ENCODE peak calls at places on chromosomes 7 and 10, in five cellular contexts. N is astrocyte of the spinal cord, F is heart right ventricle, M is GM23338, T is GM20000. D is an unnamed sample.
A peak's percentile ranks its signal among the peaks of the same experiment; 100 is the strongest.

GRCh38 chr7:150322114-150322832 is 882 bp upstream of the LRRC61 start:
- DNase-seq in N (no peak), F (no peak), M (no peak), T (peak; percentile 20), D (no peak)

GRCh38 chr10:104297697-104298660 is 29.0 kb downstream of the GSTO2 start:
- DNase-seq in N (peak; percentile 91), F (no peak), M (peak; percentile 89), T (no peak), D (no peak)

GRCh38 chr10:126500866-126501265 is 112.6 kb upstream of the ADAM12 start:
- DNase-seq in N (peak; percentile 84), F (no peak), M (no peak), T (no peak), D (no peak)

GRCh38 chr10:57015187-57015586 is 654.1 kb upstream of the ZWINT start:
- DNase-seq in N (no peak), F (no peak), M (no peak), T (no peak), D (no peak)

GRCh38 chr10:23614483-23614882 is 175.6 kb downstream of the OTUD1 start:
- DNase-seq in N (no peak), F (no peak), M (no peak), T (no peak), D (no peak)

GRCh38 chr10:30151581-30152389 is 92.4 kb upstream of the JCAD start:
- DNase-seq in N (peak; percentile 91), F (peak; percentile 14), M (peak; percentile 7), T (no peak), D (no peak)

GRCh38 chr7:85287126-85287825 is 100.4 kb upstream of the SEMA3D start:
- DNase-seq in N (peak; percentile 2), F (no peak), M (no peak), T (no peak), D (no peak)

GRCh38 chr7:78226059-78226658 is 427.6 kb downstream of the PHTF2 start:
- DNase-seq in N (no peak), F (peak; percentile 18), M (peak; percentile 86), T (peak; percentile 8), D (peak; percentile 19)

GRCh38 chr7:11192506-11192905 is 218.8 kb downstream of the PHF14 start:
- DNase-seq in N (peak; percentile 36), F (no peak), M (no peak), T (no peak), D (no peak)

GRCh38 chr10:77970869-77971803 is 44.6 kb upstream of the DLG5 start:
- DNase-seq in N (peak; percentile 90), F (peak; percentile 86), M (peak; percentile 54), T (peak; percentile 48), D (no peak)

GRCh38 chr7:159008055-159008405 is 136.6 kb downstream of the VIPR2 start:
- DNase-seq in N (no peak), F (no peak), M (no peak), T (no peak), D (no peak)

GRCh38 chr7:132045481-132045980 is 489.1 kb upstream of the PODXL start:
- DNase-seq in N (no peak), F (no peak), M (no peak), T (no peak), D (no peak)

GRCh38 chr7:96287168-96287567 is 34.7 kb downstream of the SLC25A13 start:
- DNase-seq in N (no peak), F (no peak), M (no peak), T (peak; percentile 9), D (no peak)

GRCh38 chr7:15084368-15084767 is 181.8 kb upstream of the DGKB start:
- DNase-seq in N (peak; percentile 12), F (no peak), M (no peak), T (no peak), D (no peak)

GRCh38 chr7:143507534-143507933 is 29.9 kb downstream of the TAS2R41 start:
- DNase-seq in N (no peak), F (no peak), M (no peak), T (no peak), D (no peak)

GRCh38 chr10:60943372-60944158 is 420 bp downstream of the RHOBTB1 start:
- DNase-seq in N (peak; percentile 75), F (peak; percentile 81), M (peak; percentile 81), T (peak; percentile 45), D (no peak)

GRCh38 chr7:79452495-79453265 is 787 bp downstream of the MAGI2 start:
- DNase-seq in N (no peak), F (peak; percentile 16), M (peak; percentile 39), T (no peak), D (no peak)

GRCh38 chr7:137944168-137944567 is 57.7 kb downstream of the CREB3L2 start:
- DNase-seq in N (peak; percentile 93), F (no peak), M (no peak), T (no peak), D (no peak)

GRCh38 chr10:101310528-101311439 is 43.2 kb upstream of the BTRC start:
- DNase-seq in N (no peak), F (peak; percentile 24), M (peak; percentile 88), T (no peak), D (no peak)

GRCh38 chr10:72340911-72341310 is 13.8 kb downstream of the DNAJB12 start:
- DNase-seq in N (no peak), F (no peak), M (no peak), T (no peak), D (no peak)

GRCh38 chr7:135672560-135673359 is 10.4 kb downstream of the STMP1 start:
- DNase-seq in N (peak; percentile 84), F (peak; percentile 53), M (peak; percentile 78), T (peak; percentile 47), D (no peak)

GRCh38 chr10:113557389-113558321 is 4.8 kb downstream of the HABP2 start:
- DNase-seq in N (no peak), F (peak; percentile 14), M (peak; percentile 61), T (no peak), D (no peak)

GRCh38 chr7:114487174-114487573 is 72.6 kb downstream of the FOXP2 start:
- DNase-seq in N (no peak), F (no peak), M (no peak), T (no peak), D (no peak)

GRCh38 chr7:22093003-22093402 is 147.3 kb upstream of the CDCA7L start:
- DNase-seq in N (no peak), F (no peak), M (no peak), T (no peak), D (no peak)

GRCh38 chr10:110032801-110033723 is 25.3 kb downstream of the ADD3 start:
- DNase-seq in N (no peak), F (peak; percentile 23), M (no peak), T (no peak), D (no peak)

GRCh38 chr10:82160291-82160690 is 285.3 kb downstream of the NRG3 start:
- DNase-seq in N (no peak), F (no peak), M (no peak), T (no peak), D (no peak)

GRCh38 chr7:56125831-56126230 is 9.6 kb upstream of the NUPR2 start:
- DNase-seq in N (no peak), F (no peak), M (no peak), T (no peak), D (no peak)

GRCh38 chr7:156192921-156193320 is 380.7 kb upstream of the SHH start:
- DNase-seq in N (no peak), F (no peak), M (no peak), T (no peak), D (no peak)

GRCh38 chr10:100141446-100142087 is 44.3 kb downstream of the ERLIN1 start:
- DNase-seq in N (no peak), F (no peak), M (no peak), T (no peak), D (no peak)

GRCh38 chr7:71182536-71182935 is 50.6 kb downstream of the GALNT17 start:
- DNase-seq in N (no peak), F (no peak), M (no peak), T (no peak), D (no peak)

GRCh38 chr10:125575843-125576242 is 107.1 kb downstream of the TEX36 start:
- DNase-seq in N (no peak), F (no peak), M (no peak), T (no peak), D (no peak)

GRCh38 chr10:107264742-107265141 is 100.2 kb upstream of the SORCS1 start:
- DNase-seq in N (no peak), F (no peak), M (peak; percentile 92), T (no peak), D (peak; percentile 14)
- TF ChIP-seq CTCF in N (no peak), F (no peak), M (peak; percentile 82), T (peak; percentile 19), D (peak; percentile 36)

GRCh38 chr7:1883031-1883761 is 213.1 kb downstream of the ELFN1 start:
- DNase-seq in N (peak; percentile 71), F (no peak), M (no peak), T (no peak), D (no peak)

GRCh38 chr7:1885465-1886226 is 215.6 kb downstream of the ELFN1 start:
- DNase-seq in N (no peak), F (no peak), M (no peak), T (no peak), D (no peak)

GRCh38 chr7:1884583-1885350 is 214.7 kb downstream of the ELFN1 start:
- DNase-seq in N (no peak), F (no peak), M (no peak), T (no peak), D (no peak)

GRCh38 chr7:1882451-1882850 is 212.4 kb downstream of the ELFN1 start:
- DNase-seq in N (no peak), F (no peak), M (no peak), T (no peak), D (no peak)

GRCh38 chr7:1883834-1884582 is 213.9 kb downstream of the ELFN1 start:
- DNase-seq in N (no peak), F (no peak), M (peak; percentile 65), T (no peak), D (no peak)
- TF ChIP-seq CTCF in N (peak; percentile 8), F (no peak), M (peak; percentile 32), T (no peak), D (no peak)

GRCh38 chr7:121072826-121073225 is 84.3 kb downstream of the CPED1 start:
- DNase-seq in N (no peak), F (no peak), M (no peak), T (no peak), D (no peak)

GRCh38 chr7:121071132-121071531 is 82.6 kb downstream of the CPED1 start:
- DNase-seq in N (no peak), F (no peak), M (no peak), T (no peak), D (no peak)

GRCh38 chr7:121075952-121076349 is 87.4 kb downstream of the CPED1 start:
- DNase-seq in N (no peak), F (no peak), M (no peak), T (no peak), D (no peak)

GRCh38 chr7:121071662-121072061 is 83.2 kb downstream of the CPED1 start:
- DNase-seq in N (no peak), F (no peak), M (no peak), T (no peak), D (no peak)

GRCh38 chr7:121073463-121074099 is 85.1 kb downstream of the CPED1 start:
- DNase-seq in N (no peak), F (no peak), M (no peak), T (no peak), D (no peak)
- TF ChIP-seq CTCF in N (no peak), F (no peak), M (no peak), T (no peak), D (no peak)

DNA sequence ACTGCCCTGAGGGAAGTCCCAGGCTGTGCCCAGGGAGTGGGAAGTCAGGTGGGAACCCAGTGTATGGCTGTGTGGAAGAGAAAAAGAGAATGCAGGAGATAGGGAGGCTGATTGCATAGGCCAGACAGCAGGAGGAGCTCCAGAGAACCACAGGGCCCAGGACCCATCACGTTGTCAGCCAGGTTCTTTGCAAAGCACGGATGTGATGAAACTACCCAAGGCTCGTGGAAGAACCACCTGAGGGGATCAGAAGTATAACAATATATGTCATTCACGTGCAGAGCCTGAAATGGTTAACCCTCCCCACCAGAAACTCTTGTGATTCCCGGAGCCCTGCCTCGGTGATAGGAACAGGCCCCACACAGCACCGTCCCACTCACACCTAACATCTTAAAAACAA is 83.6 kb downstream of the LARP4B start:
- DNase-seq in N (no peak), F (no peak), M (peak; percentile 43), T (no peak), D (no peak)
- TF ChIP-seq CTCF in N (peak; percentile 28), F (no peak), M (peak; percentile 41), T (no peak), D (no peak)

D was measured in D721Med.